ENCODE peak calls at places on chromosomes 2 and 18, in seven cellular contexts. K, J, Q, I, S, O and W are unnamed samples.
A peak's percentile ranks its signal among the peaks of the same experiment; 100 is the strongest.

GRCh38 chr2:160292225-160292624 is 92.2 kb upstream of the ITGB6 start:
- DNase-seq in K (peak; percentile 26), J (peak; percentile 36), Q (no peak), I (no peak), S (peak; percentile 46), O (no peak), W (no peak)

GRCh38 chr2:191748528-191749180 is 70.7 kb downstream of the NABP1 start:
- DNase-seq in K (no peak), J (peak; percentile 24), Q (no peak), I (no peak), S (peak; percentile 30), O (no peak), W (no peak)

GRCh38 chr2:204972606-204973336 is 427.5 kb downstream of the PARD3B start:
- DNase-seq in K (no peak), J (peak; percentile 12), Q (no peak), I (peak; percentile 21), S (peak; percentile 44), O (no peak), W (no peak)

GRCh38 chr2:236240228-236240990 is 23.8 kb downstream of the ASB18 start:
- DNase-seq in K (no peak), J (peak; percentile 31), Q (no peak), I (peak; percentile 21), S (no peak), O (no peak), W (no peak)

GRCh38 chr2:177830881-177831386 is 241.6 kb downstream of the PDE11A start:
- DNase-seq in K (no peak), J (no peak), Q (no peak), I (no peak), S (no peak), O (no peak), W (no peak)

GRCh38 chr2:215966951-215967350 is 46.4 kb downstream of the MREG start:
- DNase-seq in K (peak; percentile 68), J (peak; percentile 13), Q (peak; percentile 18), I (no peak), S (no peak), O (no peak), W (no peak)

GRCh38 chr18:56702946-56703345 is 51.8 kb downstream of the WDR7 start:
- DNase-seq in K (peak; percentile 76), J (peak; percentile 50), Q (peak; percentile 59), I (peak; percentile 49), S (peak; percentile 51), O (peak; percentile 21), W (peak; percentile 22)

GRCh38 chr2:154692927-154693326 is 5.6 kb upstream of the KCNJ3 start:
- DNase-seq in K (peak; percentile 10), J (no peak), Q (no peak), I (no peak), S (peak; percentile 2), O (no peak), W (no peak)

GRCh38 chr2:73776869-73777519 is 2.9 kb downstream of the DUSP11 start:
- DNase-seq in K (peak; percentile 34), J (peak; percentile 70), Q (no peak), I (no peak), S (peak; percentile 33), O (no peak), W (no peak)

GRCh38 chr2:125224830-125225229 is 1199.7 kb downstream of the CNTNAP5 start:
- DNase-seq in K (no peak), J (no peak), Q (no peak), I (peak; percentile 50), S (no peak), O (no peak), W (no peak)

GRCh38 chr2:216632952-216633615 is at the start of gene IGFBP2:
- DNase-seq in K (peak; percentile 44), J (peak; percentile 40), Q (peak; percentile 56), I (peak; percentile 95), S (peak; percentile 46), O (peak; percentile 85), W (peak; percentile 46)

GRCh38 chr2:98676742-98677141 is 54.2 kb downstream of the MGAT4A start:
- DNase-seq in K (no peak), J (no peak), Q (no peak), I (no peak), S (no peak), O (no peak), W (no peak)

GRCh38 chr2:119849838-119850565 is 90.3 kb downstream of the PTPN4 start:
- DNase-seq in K (no peak), J (peak; percentile 23), Q (no peak), I (no peak), S (no peak), O (no peak), W (no peak)

GRCh38 chr2:124485659-124486058 is 460.6 kb downstream of the CNTNAP5 start:
- DNase-seq in K (no peak), J (no peak), Q (no peak), I (no peak), S (no peak), O (no peak), W (no peak)

GRCh38 chr2:74142340-74142739 is 5.4 kb downstream of the BOLA3 start:
- DNase-seq in K (peak; percentile 17), J (no peak), Q (no peak), I (peak; percentile 44), S (no peak), O (no peak), W (no peak)

GRCh38 chr2:229701716-229702115 is 12.6 kb downstream of the DNER start:
- DNase-seq in K (no peak), J (no peak), Q (no peak), I (no peak), S (no peak), O (no peak), W (no peak)

GRCh38 chr2:218395826-218396687 is 3.6 kb upstream of the CTDSP1 start:
- DNase-seq in K (peak; percentile 97), J (peak; percentile 97), Q (peak; percentile 95), I (peak; percentile 98), S (peak; percentile 98), O (peak; percentile 95), W (peak; percentile 94)

GRCh38 chr2:24821433-24821891 is 28.2 kb downstream of the CENPO start:
- DNase-seq in K (no peak), J (no peak), Q (no peak), I (no peak), S (no peak), O (no peak), W (no peak)

GRCh38 chr2:7377861-7378569 is 460.8 kb downstream of the RNF144A start:
- DNase-seq in K (peak; percentile 71), J (no peak), Q (no peak), I (peak; percentile 42), S (no peak), O (no peak), W (no peak)

GRCh38 chr2:231199219-231199618 is 788 bp downstream of the ARMC9 start:
- DNase-seq in K (peak; percentile 49), J (peak; percentile 52), Q (no peak), I (no peak), S (peak; percentile 26), O (no peak), W (peak; percentile 31)

GRCh38 chr2:147501973-147502372 is 342.9 kb upstream of the ACVR2A start:
- DNase-seq in K (peak; percentile 28), J (no peak), Q (no peak), I (no peak), S (no peak), O (no peak), W (no peak)

GRCh38 chr2:120465701-120465988 is 119.7 kb downstream of the INHBB start:
- DNase-seq in K (no peak), J (no peak), Q (no peak), I (no peak), S (no peak), O (no peak), W (no peak)

GRCh38 chr2:240398711-240399267 is 36.7 kb upstream of the GPC1 start:
- DNase-seq in K (no peak), J (no peak), Q (no peak), I (no peak), S (no peak), O (no peak), W (peak; percentile 12)

GRCh38 chr2:72917138-72917874 is at the start of gene EMX1:
- DNase-seq in K (peak; percentile 71), J (no peak), Q (no peak), I (peak; percentile 92), S (no peak), O (peak; percentile 83), W (peak; percentile 84)

GRCh38 chr2:155368934-155369333 is 670.4 kb downstream of the KCNJ3 start:
- DNase-seq in K (peak; percentile 52), J (peak; percentile 0), Q (peak; percentile 24), I (no peak), S (peak; percentile 9), O (no peak), W (no peak)

GRCh38 chr2:14634885-14635871 is 2.7 kb downstream of the LRATD1 start:
- DNase-seq in K (peak; percentile 82), J (peak; percentile 16), Q (peak; percentile 22), I (peak; percentile 67), S (peak; percentile 72), O (peak; percentile 46), W (peak; percentile 89)
- H3K4me3 ChIP-seq in K (peak overlapping the region; percentile 91), J (peak overlapping the region; percentile 38), Q (no peak overlapping the region), I (peak overlapping the region; percentile 69), S (peak overlapping the region; percentile 67), O (peak overlapping the region; percentile 45), W (peak overlapping the region; percentile 70)

DNA sequence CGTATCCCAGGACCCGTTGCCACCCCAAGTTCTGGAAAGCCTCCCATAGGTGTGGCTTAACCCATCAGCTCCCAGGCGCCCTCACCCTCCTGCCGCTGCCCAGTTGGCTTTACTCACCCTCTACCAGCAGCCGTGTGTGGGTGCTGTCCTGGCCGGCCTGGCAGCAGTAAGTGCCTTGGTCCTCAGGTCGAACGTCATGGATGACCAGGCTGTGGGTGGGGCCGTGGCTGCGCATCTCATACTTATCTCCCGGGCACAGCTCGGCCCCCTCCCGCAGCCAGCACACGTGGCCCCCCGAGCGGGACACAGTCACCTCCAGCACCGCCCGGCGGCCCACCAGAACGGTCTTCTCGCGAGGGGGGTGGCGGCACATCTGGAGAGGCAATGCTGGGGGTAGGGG is 7.6 kb downstream of the TMEM198 start:
- DNase-seq in K (peak; percentile 33), J (peak; percentile 49), Q (no peak), I (peak; percentile 40), S (peak; percentile 26), O (no peak), W (no peak)
- H3K9ac ChIP-seq in K (no peak overlapping the region), J (no peak overlapping the region), Q (no peak overlapping the region), I (no peak overlapping the region), S (no peak overlapping the region), O (peak overlapping the region; percentile 79), W (no peak overlapping the region)

GRCh38 chr2:66433695-66433944 is 1.3 kb upstream of the MEIS1 start:
- DNase-seq in K (no peak), J (no peak), Q (no peak), I (no peak), S (no peak), O (no peak), W (no peak)

GRCh38 chr2:66432801-66433694 is 1.9 kb upstream of the MEIS1 start:
- DNase-seq in K (peak; percentile 88), J (peak; percentile 98), Q (peak; percentile 95), I (peak; percentile 96), S (peak; percentile 98), O (peak; percentile 94), W (peak; percentile 87)

GRCh38 chr2:66430195-66430905 is 4.6 kb upstream of the MEIS1 start:
- DNase-seq in K (no peak), J (no peak), Q (no peak), I (no peak), S (no peak), O (no peak), W (no peak)

GRCh38 chr2:66430906-66431619 is 3.9 kb upstream of the MEIS1 start:
- DNase-seq in K (no peak), J (no peak), Q (no peak), I (peak; percentile 52), S (no peak), O (no peak), W (no peak)

GRCh38 chr2:66431840-66432511 is 2.9 kb upstream of the MEIS1 start:
- DNase-seq in K (no peak), J (no peak), Q (no peak), I (peak; percentile 46), S (no peak), O (no peak), W (no peak)
- H3K4me3 ChIP-seq in K (no peak overlapping the region), J (peak overlapping the region; percentile 99), Q (no peak overlapping the region), I (peak overlapping the region; percentile 61), S (peak overlapping the region; percentile 10), O (no peak overlapping the region), W (no peak overlapping the region)

GRCh38 chr2:16324971-16325612 is 340.5 kb downstream of the CYRIA start:
- DNase-seq in K (no peak), J (no peak), Q (no peak), I (no peak), S (no peak), O (no peak), W (no peak)
- H3K9ac ChIP-seq in K (no peak overlapping the region), J (no peak overlapping the region), Q (no peak overlapping the region), I (no peak overlapping the region), S (no peak overlapping the region), O (no peak overlapping the region), W (no peak overlapping the region)